ENCODE peak calls at places on chromosomes 7 and 10, in four cellular contexts. One of them, this sample, is unnamed.

GRCh38 chr7:116363637-116364432 is 135.7 kb upstream of the CAV2 start:
- DNase-seq in Daoy: no peak
- DNase-seq in gastrocnemius medialis: no peak
- DNase-seq in fibroblast of pulmonary artery: peak; percentile 65
- DNase-seq in this sample: no peak

GRCh38 chr10:61963669-61964058 is 62.2 kb downstream of the ARID5B start:
- DNase-seq in Daoy: no peak
- DNase-seq in gastrocnemius medialis: no peak
- DNase-seq in fibroblast of pulmonary artery: no peak
- DNase-seq in this sample: no peak

GRCh38 chr7:96562966-96563365 is 146.7 kb downstream of the SEM1 start:
- DNase-seq in gastrocnemius medialis: no peak
- DNase-seq in fibroblast of pulmonary artery: no peak
- DNase-seq in Daoy: no peak
- DNase-seq in this sample: no peak

GRCh38 chr7:2060701-2061100 is 172.0 kb downstream of the MAD1L1 start:
- DNase-seq in fibroblast of pulmonary artery: peak; percentile 16
- DNase-seq in gastrocnemius medialis: no peak
- DNase-seq in Daoy: no peak
- DNase-seq in this sample: no peak

GRCh38 chr10:47147186-47147585 is 152.8 kb upstream of the GDF10 start:
- DNase-seq in gastrocnemius medialis: no peak
- DNase-seq in Daoy: no peak
- DNase-seq in fibroblast of pulmonary artery: no peak
- DNase-seq in this sample: no peak

GRCh38 chr10:130045091-130045652 is 65.5 kb downstream of the C10orf143 start:
- DNase-seq in fibroblast of pulmonary artery: no peak
- DNase-seq in gastrocnemius medialis: no peak
- DNase-seq in Daoy: peak; percentile 72
- DNase-seq in this sample: peak; percentile 32

GRCh38 chr10:31961675-31962074 is 33.0 kb upstream of the ARHGAP12 start:
- DNase-seq in gastrocnemius medialis: no peak
- DNase-seq in fibroblast of pulmonary artery: peak; percentile 37
- DNase-seq in Daoy: peak; percentile 74
- DNase-seq in this sample: no peak

GRCh38 chr10:17502788-17503187 is 48.4 kb upstream of the ST8SIA6 start:
- DNase-seq in gastrocnemius medialis: no peak
- DNase-seq in Daoy: no peak
- DNase-seq in fibroblast of pulmonary artery: no peak
- DNase-seq in this sample: no peak

GRCh38 chr10:100826983-100827818 is 81.8 kb downstream of the PAX2 start:
- DNase-seq in Daoy: peak; percentile 42
- DNase-seq in gastrocnemius medialis: no peak
- DNase-seq in fibroblast of pulmonary artery: no peak
- DNase-seq in this sample: peak; percentile 74

GRCh38 chr10:71816931-71817631 is 34.0 kb downstream of the PSAP start:
- DNase-seq in fibroblast of pulmonary artery: no peak
- DNase-seq in gastrocnemius medialis: no peak
- DNase-seq in Daoy: no peak
- DNase-seq in this sample: no peak

GRCh38 chr7:13742719-13743640 is 246.5 kb downstream of the ETV1 start:
- DNase-seq in fibroblast of pulmonary artery: peak; percentile 75
- DNase-seq in Daoy: peak; percentile 51
- DNase-seq in gastrocnemius medialis: no peak
- DNase-seq in this sample: peak; percentile 72

GRCh38 chr7:64313740-64314491 is at the start of gene ZNF736:
- DNase-seq in Daoy: peak; percentile 98
- DNase-seq in fibroblast of pulmonary artery: peak; percentile 94
- DNase-seq in gastrocnemius medialis: peak; percentile 92
- DNase-seq in this sample: peak; percentile 98

GRCh38 chr10:34157501-34157900 is 657.6 kb downstream of the PARD3 start:
- DNase-seq in gastrocnemius medialis: no peak
- DNase-seq in fibroblast of pulmonary artery: peak; percentile 10
- DNase-seq in Daoy: no peak
- DNase-seq in this sample: no peak

GRCh38 chr7:94907420-94908203 is at the start of gene PPP1R9A:
- DNase-seq in Daoy: peak; percentile 51
- DNase-seq in fibroblast of pulmonary artery: peak; percentile 4
- DNase-seq in gastrocnemius medialis: peak; percentile 64
- DNase-seq in this sample: peak; percentile 89

GRCh38 chr7:140060788-140061606 is 1.8 kb downstream of the PARP12 start:
- DNase-seq in fibroblast of pulmonary artery: peak; percentile 87
- DNase-seq in gastrocnemius medialis: peak; percentile 50
- DNase-seq in Daoy: peak; percentile 42
- DNase-seq in this sample: no peak

GRCh38 chr7:51606601-51607154 is 290.1 kb upstream of the COBL start:
- DNase-seq in Daoy: no peak
- DNase-seq in fibroblast of pulmonary artery: no peak
- DNase-seq in gastrocnemius medialis: no peak
- DNase-seq in this sample: no peak

GRCh38 chr10:17123961-17124360 is 5.7 kb downstream of the CUBN start:
- DNase-seq in gastrocnemius medialis: no peak
- DNase-seq in fibroblast of pulmonary artery: no peak
- DNase-seq in Daoy: no peak
- DNase-seq in this sample: peak; percentile 13

GRCh38 chr7:76372984-76373833 is 14.4 kb upstream of the YWHAG start:
- DNase-seq in fibroblast of pulmonary artery: peak; percentile 80
- DNase-seq in Daoy: peak; percentile 36
- DNase-seq in gastrocnemius medialis: no peak
- DNase-seq in this sample: peak; percentile 31

GRCh38 chr10:69303632-69304035 is 25.3 kb downstream of the HK1 start:
- DNase-seq in gastrocnemius medialis: no peak
- DNase-seq in fibroblast of pulmonary artery: no peak
- DNase-seq in Daoy: peak; percentile 43
- DNase-seq in this sample: no peak

GRCh38 chr10:23158370-23158769 is 33.7 kb upstream of the PTF1A start:
- DNase-seq in Daoy: peak; percentile 51
- DNase-seq in fibroblast of pulmonary artery: peak; percentile 73
- DNase-seq in gastrocnemius medialis: no peak
- DNase-seq in this sample: peak; percentile 86

GRCh38 chr10:104806791-104807190 is 165.7 kb downstream of the SORCS3 start:
- DNase-seq in gastrocnemius medialis: no peak
- DNase-seq in Daoy: no peak
- DNase-seq in fibroblast of pulmonary artery: no peak
- DNase-seq in this sample: no peak

GRCh38 chr7:141012044-141012685 is 2.6 kb downstream of the MRPS33 start:
- DNase-seq in fibroblast of pulmonary artery: peak; percentile 75
- DNase-seq in Daoy: peak; percentile 62
- DNase-seq in gastrocnemius medialis: peak; percentile 49
- DNase-seq in this sample: peak; percentile 88

GRCh38 chr10:22174442-22174841 is 43.4 kb downstream of the EBLN1 start:
- DNase-seq in gastrocnemius medialis: no peak
- DNase-seq in fibroblast of pulmonary artery: no peak
- DNase-seq in Daoy: no peak
- DNase-seq in this sample: no peak

GRCh38 chr10:106714734-106715368 is 449.7 kb downstream of the SORCS1 start:
- DNase-seq in fibroblast of pulmonary artery: no peak
- DNase-seq in Daoy: no peak
- DNase-seq in gastrocnemius medialis: no peak
- DNase-seq in this sample: no peak

GRCh38 chr10:91775731-91776130 is 22.5 kb upstream of the TNKS2 start:
- DNase-seq in gastrocnemius medialis: no peak
- DNase-seq in Daoy: no peak
- DNase-seq in fibroblast of pulmonary artery: no peak
- DNase-seq in this sample: no peak

GRCh38 chr7:30877010-30877740 is 34.5 kb upstream of the AQP1 start:
- DNase-seq in gastrocnemius medialis: no peak
- DNase-seq in fibroblast of pulmonary artery: no peak
- DNase-seq in Daoy: no peak
- DNase-seq in this sample: no peak

GRCh38 chr7:105369944-105370343 is 18.8 kb downstream of the SRPK2 start:
- DNase-seq in gastrocnemius medialis: no peak
- DNase-seq in fibroblast of pulmonary artery: no peak
- DNase-seq in Daoy: no peak
- DNase-seq in this sample: no peak

GRCh38 chr10:125505648-125506047 is 177.3 kb downstream of the TEX36 start:
- DNase-seq in Daoy: no peak
- DNase-seq in gastrocnemius medialis: no peak
- DNase-seq in fibroblast of pulmonary artery: no peak
- DNase-seq in this sample: no peak

GRCh38 chr7:106126170-106126938 is 14.2 kb upstream of the SYPL1 start:
- DNase-seq in Daoy: peak; percentile 92
- DNase-seq in fibroblast of pulmonary artery: peak; percentile 78
- DNase-seq in gastrocnemius medialis: no peak
- DNase-seq in this sample: no peak

GRCh38 chr10:78406648-78407008 is 373.0 kb downstream of the RPS24 start:
- DNase-seq in gastrocnemius medialis: no peak
- DNase-seq in fibroblast of pulmonary artery: no peak
- DNase-seq in Daoy: no peak
- DNase-seq in this sample: no peak

This sample was measured in left kidney.